ENCODE peak calls at places on chromosomes 12 and 14, in four cellular contexts. A is suprapubic skin; Z is CD4-positive, CD25-positive, alpha-beta regulatory T cell; Y is psoas muscle. M is an unnamed sample. For H3K27me3, H3K36me3 and H3K4me1, the result is how much of the 10 kb centered on the place peaks cover.

GRCh38 chr12:8145754-8146415 is 10.9 kb upstream of the ZNF705A start:
- DNase-seq in A (no peak), Y (peak), Z (no peak), M (peak)

GRCh38 chr14:30657606-30658163 is 35.6 kb downstream of the SCFD1 start:
- DNase-seq in A (no peak), Y (no peak), Z (no peak), M (no peak)

GRCh38 chr12:75350413-75350812 is 15.9 kb downstream of the GLIPR1L1 start:
- DNase-seq in A (no peak), Z (no peak), Y (no peak), M (no peak)

GRCh38 chr12:101200145-101200544 is 9.9 kb downstream of the SLC5A8 start:
- DNase-seq in Z (no peak), Y (no peak), A (no peak), M (no peak)

GRCh38 chr12:3646561-3647241 is 106.2 kb downstream of the CRACR2A start:
- DNase-seq in Z (no peak), Y (no peak), A (no peak), M (no peak)

GRCh38 chr12:39417916-39418315 is 25.0 kb downstream of the KIF21A start:
- DNase-seq in A (no peak), Z (no peak), Y (no peak), M (no peak)

GRCh38 chr14:105020815-105021655 is at the start of gene CDCA4:
- DNase-seq in Z (peak), Y (peak), A (peak), M (peak)

GRCh38 chr12:97308576-97309198 is 153.9 kb upstream of the RMST start:
- DNase-seq in A (no peak), Z (peak), Y (no peak), M (no peak)

GRCh38 chr12:18552829-18553228 is 185.0 kb downstream of the PLCZ1 start:
- DNase-seq in Y (no peak), Z (no peak), A (no peak), M (no peak)

GRCh38 chr14:96091941-96092411 is 52.8 kb downstream of the C14orf132 start:
- DNase-seq in A (peak), Z (no peak), Y (no peak), M (no peak)

GRCh38 chr14:64388533-64389243 is 535 bp downstream of the MTHFD1 start:
- DNase-seq in A (no peak), Y (no peak), Z (no peak), M (no peak)

GRCh38 chr14:53001787-53002378 is 51.0 kb upstream of the FERMT2 start:
- DNase-seq in Z (no peak), A (no peak), Y (peak), M (no peak)

GRCh38 chr14:53331921-53332320 is 178.8 kb upstream of the DDHD1 start:
- DNase-seq in A (no peak), Y (no peak), Z (no peak), M (no peak)

GRCh38 chr12:32889073-32889760 is 7.4 kb downstream of the PKP2 start:
- DNase-seq in Z (no peak), A (no peak), Y (no peak), M (no peak)

GRCh38 chr12:61667676-61668075 is 592.5 kb upstream of the USP15 start:
- DNase-seq in Z (no peak), Y (no peak), A (no peak), M (no peak)

GRCh38 chr14:95319312-95320075 is at the start of gene CLMN:
- DNase-seq in Y (peak), Z (peak), A (peak), M (no peak)

GRCh38 chr14:92348154-92348553 is 25.2 kb downstream of the SLC24A4 start:
- DNase-seq in Y (no peak), Z (no peak), A (no peak), M (no peak)

GRCh38 chr14:35878272-35879140 is 52.4 kb downstream of the BRMS1L start:
- DNase-seq in Z (no peak), A (no peak), Y (no peak), M (no peak)

GRCh38 chr12:27554421-27555186 is 30.6 kb downstream of the PPFIBP1 start:
- DNase-seq in A (peak), Y (peak), Z (no peak), M (peak)

GRCh38 chr12:79407671-79408622 is 282.8 kb downstream of the PAWR start:
- DNase-seq in A (no peak), Z (no peak), Y (no peak), M (peak)

GRCh38 chr14:91963465-91963864 is 16.0 kb upstream of the FBLN5 start:
- DNase-seq in A (no peak), Y (no peak), Z (no peak), M (no peak)

GRCh38 chr12:76374395-76375020 is 26.3 kb upstream of the BBS10 start:
- DNase-seq in A (no peak), Y (no peak), Z (no peak), M (no peak)

GRCh38 chr12:78725951-78726550 is 138.5 kb upstream of the SYT1 start:
- DNase-seq in Y (no peak), A (no peak), Z (no peak), M (no peak)

GRCh38 chr14:96762650-96763049 is 34.5 kb upstream of the VRK1 start:
- DNase-seq in A (no peak), Y (no peak), Z (peak), M (peak)

GRCh38 chr14:78491015-78491414 is 320.8 kb downstream of the NRXN3 start:
- DNase-seq in Z (no peak), A (no peak), Y (no peak), M (no peak)

GRCh38 chr14:70000601-70001000 is 121.4 kb downstream of the SMOC1 start:
- DNase-seq in Y (no peak), A (no peak), Z (no peak), M (no peak)

GRCh38 chr12:120118710-120119097 is 2.2 kb upstream of the RAB35 start:
- DNase-seq in A (no peak), Y (no peak), Z (no peak), M (no peak)

GRCh38 chr12:57983858-57984505 is 42.6 kb downstream of the ATP23 start:
- DNase-seq in Y (no peak), A (no peak), Z (no peak), M (no peak)

GRCh38 chr14:24631749-24632335 is 2.1 kb downstream of the GZMB start:
- DNase-seq in Y (no peak), A (no peak), Z (no peak), M (no peak)

GRCh38 chr12:132559652-132560420 is 50.5 kb downstream of the LRCOL1 start:
- DNase-seq in Y (peak), A (no peak), Z (peak), M (no peak)

GRCh38 chr12:71135812-71136176 is 22.0 kb downstream of the TSPAN8 start:
- DNase-seq in Y (no peak), Z (no peak), A (no peak), M (no peak)

GRCh38 chr14:91866061-91866460 is 1.3 kb downstream of the TC2N start:
- DNase-seq in Z (no peak), A (no peak), Y (no peak), M (no peak)

GRCh38 chr12:59500915-59501314 is 94.9 kb upstream of the SLC16A7 start:
- DNase-seq in Z (peak), A (no peak), Y (no peak), M (no peak)

GRCh38 chr12:94725375-94726168 is 75.2 kb upstream of the TMCC3 start:
- DNase-seq in Z (no peak), Y (no peak), A (no peak), M (no peak)

GRCh38 chr12:114672817-114673168 is 11.2 kb downstream of the TBX3 start:
- DNase-seq in A (no peak), Z (no peak), Y (no peak), M (no peak)
- H3K27me3 ChIP-seq in A (under half), Z (under half), Y (under half), M (under half)

DNA sequence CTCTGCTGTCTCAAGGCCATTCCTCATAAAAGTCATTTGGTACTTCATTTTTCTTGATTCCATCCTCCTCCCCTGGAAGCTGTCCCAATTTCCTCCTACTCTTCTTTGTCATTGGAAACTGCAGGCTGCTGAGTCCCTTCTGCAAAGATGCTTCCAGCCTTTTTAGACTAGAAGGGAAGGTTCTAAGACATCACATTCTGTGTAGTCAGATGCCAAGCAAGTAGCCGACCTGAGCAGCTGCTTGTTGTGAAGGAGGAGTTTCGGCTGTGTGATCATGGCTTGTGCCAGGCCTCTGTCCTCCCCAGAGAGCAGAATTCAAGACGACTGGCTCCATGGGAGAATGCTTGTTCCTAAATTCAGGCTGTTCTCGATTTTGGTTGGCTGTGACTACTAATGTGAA is 8.7 kb downstream of the RFC5 start:
- DNase-seq in A (no peak), Z (no peak), Y (no peak), M (no peak)
- H3K36me3 ChIP-seq in A (half or more), Z (under half), Y (under half), M (under half)

GRCh38 chr14:72522847-72523246 is 371.1 kb downstream of the DPF3 start:
- DNase-seq in Y (no peak), A (no peak), Z (no peak), M (no peak)
- H3K4me1 ChIP-seq in Y (under half), A (under half), Z (under half), M (under half)

DNA sequence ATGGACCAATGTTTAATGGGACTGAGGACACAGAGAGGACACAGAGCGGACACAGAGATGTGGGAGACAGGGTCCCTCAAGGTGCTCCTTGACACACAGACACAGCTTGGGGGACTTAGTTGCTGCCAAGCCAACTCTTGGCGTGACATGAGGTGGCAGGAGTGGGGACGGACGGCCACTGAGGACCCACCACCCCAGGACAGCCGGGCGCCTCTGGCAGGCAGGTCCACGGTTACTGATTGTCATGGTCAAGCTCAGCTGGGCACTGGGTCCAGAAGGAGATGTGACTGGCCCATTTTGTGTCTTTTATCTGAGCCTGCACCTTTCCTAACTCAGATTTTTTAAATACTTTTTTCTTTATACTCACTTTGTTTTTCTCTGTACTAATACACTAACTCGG is 15.7 kb upstream of the PWP1 start:
- DNase-seq in Z (no peak), A (no peak), Y (no peak), M (no peak)
- H3K27me3 ChIP-seq in Z (under half), A (under half), Y (under half), M (under half)

DNA sequence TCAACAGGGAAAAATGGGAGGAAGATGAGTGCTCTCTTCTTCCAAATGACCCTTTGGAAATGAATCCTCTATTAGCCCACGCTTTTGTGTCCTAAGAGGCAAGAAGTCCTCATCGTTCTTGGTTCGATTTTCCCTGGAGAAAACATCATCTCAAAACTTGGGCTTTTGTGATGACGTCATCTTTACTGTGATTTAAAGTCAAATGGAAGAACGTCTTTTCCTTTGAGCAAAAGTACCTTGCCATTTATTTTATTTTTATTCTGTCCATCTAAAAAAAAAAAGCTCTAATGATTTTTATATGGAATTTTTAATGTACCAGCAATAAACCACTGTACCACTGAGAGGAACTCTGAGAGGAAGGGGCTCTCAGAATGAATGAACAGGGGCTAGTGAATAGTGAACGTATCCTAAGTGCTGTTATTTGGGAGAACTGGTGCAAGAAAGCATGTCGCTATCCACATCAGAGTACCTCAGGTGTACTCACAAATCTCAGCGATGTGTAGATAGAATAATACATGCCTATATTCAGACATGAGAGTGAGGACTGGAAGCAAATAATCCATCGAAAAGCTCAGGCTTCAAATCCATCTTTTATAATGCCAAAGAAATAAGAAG is 124.8 kb downstream of the HMGA2 start:
- DNase-seq in Z (no peak), A (no peak), Y (no peak), M (no peak)
- H3K36me3 ChIP-seq in Z (under half), A (under half), Y (under half), M (under half)

GRCh38 chr14:34081126-34081575 is 130.3 kb upstream of the EGLN3 start:
- DNase-seq in A (no peak), Y (no peak), Z (no peak), M (no peak)
- H3K4me1 ChIP-seq in A (under half), Y (under half), Z (under half), M (under half)

GRCh38 chr12:130742112-130742511 is 26.0 kb upstream of the RIMBP2 start:
- DNase-seq in Y (no peak), A (no peak), Z (no peak), M (no peak)
- H3K27me3 ChIP-seq in Y (under half), A (under half), Z (under half), M (under half)

GRCh38 chr14:90722590-90722989 is 93.6 kb downstream of the TTC7B start:
- DNase-seq in A (no peak), Z (no peak), Y (no peak), M (no peak)
- H3K36me3 ChIP-seq in A (under half), Z (under half), Y (under half), M (under half)